ENCODE peak calls at places on chromosomes 2 and 18, in six cellular contexts. B is lower leg skin, S is hepatocyte, C is colonic mucosa, Z is K562, N is IMR-90. D is an unnamed sample.

GRCh38 chr2:7233126-7233525 is 315.9 kb downstream of the RNF144A start:
- DNase-seq in B (no peak), S (no peak), C (no peak), Z (no peak), N (no peak), D (no peak)

GRCh38 chr18:47981320-47981719 is 50.9 kb upstream of the SMAD2 start:
- DNase-seq in B (no peak), S (no peak), C (no peak), Z (no peak), N (no peak), D (no peak)

GRCh38 chr18:61285777-61286176 is 47.5 kb upstream of the CDH20 start:
- DNase-seq in B (no peak), S (no peak), C (no peak), Z (no peak), N (no peak), D (no peak)

GRCh38 chr2:241797441-241798080 is 11.4 kb upstream of the NEU4 start:
- DNase-seq in B (peak), S (no peak), C (peak), Z (no peak), N (no peak), D (no peak)

GRCh38 chr2:10078001-10078400 is 2.2 kb downstream of the CYS1 start:
- DNase-seq in B (no peak), S (no peak), C (no peak), Z (no peak), N (no peak), D (no peak)

GRCh38 chr2:192151848-192152247 is 42.9 kb downstream of the TMEFF2 start:
- DNase-seq in B (no peak), S (no peak), C (no peak), Z (no peak), N (peak), D (peak)

GRCh38 chr2:19362652-19363473 is 4.4 kb upstream of the OSR1 start:
- DNase-seq in B (peak), S (peak), C (peak), Z (peak), N (peak), D (peak)

GRCh38 chr2:50491541-50492114 is 540.3 kb downstream of the NRXN1 start:
- DNase-seq in B (no peak), S (peak), C (no peak), Z (peak), N (peak), D (peak)

GRCh38 chr18:27447930-27448329 is 262.8 kb upstream of the CHST9 start:
- DNase-seq in B (no peak), S (no peak), C (no peak), Z (no peak), N (no peak), D (no peak)

GRCh38 chr18:3492166-3492565 is 42.2 kb downstream of the TGIF1 start:
- DNase-seq in B (no peak), S (no peak), C (no peak), Z (no peak), N (no peak), D (no peak)

GRCh38 chr2:10240911-10241610 is 61.6 kb upstream of the HPCAL1 start:
- DNase-seq in B (no peak), S (no peak), C (no peak), Z (no peak), N (no peak), D (no peak)

GRCh38 chr18:36314098-36314497 is 16.6 kb downstream of the FHOD3 start:
- DNase-seq in B (no peak), S (no peak), C (no peak), Z (no peak), N (peak), D (peak)

GRCh38 chr18:77046409-77046808 is 86.2 kb downstream of the MBP start:
- DNase-seq in B (no peak), S (no peak), C (no peak), Z (no peak), N (no peak), D (no peak)

GRCh38 chr2:53129851-53130250 is 637.8 kb upstream of the CHAC2 start:
- DNase-seq in B (no peak), S (no peak), C (no peak), Z (no peak), N (peak), D (peak)

GRCh38 chr18:59537581-59537980 is 159.6 kb downstream of the CCBE1 start:
- DNase-seq in B (no peak), S (no peak), C (no peak), Z (no peak), N (no peak), D (peak)

GRCh38 chr18:48319796-48320638 is 89.2 kb downstream of the ZBTB7C start:
- DNase-seq in B (no peak), S (peak), C (peak), Z (no peak), N (peak), D (no peak)

GRCh38 chr2:163859951-163860350 is 124.1 kb upstream of the FIGN start:
- DNase-seq in B (no peak), S (no peak), C (no peak), Z (no peak), N (peak), D (no peak)

GRCh38 chr2:232240896-232241295 is 137.7 kb upstream of the ALPP start:
- DNase-seq in B (no peak), S (no peak), C (no peak), Z (no peak), N (no peak), D (no peak)

GRCh38 chr2:234423884-234424283 is 73.0 kb downstream of the ARL4C start:
- DNase-seq in B (no peak), S (no peak), C (no peak), Z (no peak), N (no peak), D (no peak)
- H3K4me3 ChIP-seq in B (no peak), S (no peak), C (no peak), Z (no peak), N (no peak), D (no peak)

DNA sequence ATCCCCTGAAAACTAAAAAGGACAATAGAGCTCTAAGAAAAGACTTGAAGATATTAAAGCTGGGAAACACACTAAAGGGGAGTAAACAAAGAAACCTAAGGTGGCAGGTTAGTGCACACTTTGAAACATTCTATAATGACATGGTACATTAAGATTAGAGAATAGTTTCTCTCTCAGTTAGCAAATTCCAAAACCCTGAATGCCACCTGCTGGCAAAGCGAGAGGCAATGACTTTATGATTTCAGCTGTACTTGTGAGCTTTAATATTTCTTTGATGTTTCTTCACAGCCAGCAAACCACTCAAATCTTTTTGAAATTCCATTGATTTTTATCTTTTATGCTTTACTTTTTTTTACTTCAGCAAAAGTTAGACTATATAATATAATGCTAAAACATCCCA is 86.3 kb downstream of the LRP2 start:
- DNase-seq in B (no peak), S (no peak), C (no peak), Z (peak), N (no peak), D (no peak)
- TF ChIP-seq CTCF in B (no peak), S (peak), C (no peak), Z (peak), N (peak), D (no peak)

DNA sequence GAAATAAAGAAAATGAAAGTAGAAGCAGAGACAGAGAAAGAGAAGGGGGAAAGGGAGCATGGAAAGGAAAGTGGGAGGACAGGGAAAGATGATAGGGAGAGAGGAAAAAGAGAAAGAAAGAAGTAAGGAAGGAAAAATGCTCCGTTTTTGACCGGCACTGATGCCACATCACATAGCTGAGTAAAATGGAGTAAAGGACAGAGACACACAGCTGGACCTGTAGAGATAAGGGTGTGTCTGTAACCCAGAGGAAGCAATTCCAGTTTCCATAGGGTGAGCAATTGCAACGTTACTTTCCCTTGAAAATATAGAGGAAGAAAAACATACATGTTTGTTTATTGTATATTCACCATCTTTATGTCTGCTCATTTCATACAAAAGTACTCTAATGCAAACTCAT is 1866.9 kb upstream of the PIK3C3 start:
- DNase-seq in B (no peak), S (no peak), C (no peak), Z (no peak), N (no peak), D (no peak)
- H3K4me3 ChIP-seq in B (no peak), S (no peak), C (no peak), Z (no peak), N (no peak), D (peak)

GRCh38 chr18:8030201-8030600 is 463.1 kb downstream of the PTPRM start:
- DNase-seq in B (no peak), S (no peak), C (no peak), Z (no peak), N (no peak), D (no peak)
- TF ChIP-seq CTCF in B (no peak), S (no peak), C (no peak), Z (no peak), N (no peak), D (no peak)

DNA sequence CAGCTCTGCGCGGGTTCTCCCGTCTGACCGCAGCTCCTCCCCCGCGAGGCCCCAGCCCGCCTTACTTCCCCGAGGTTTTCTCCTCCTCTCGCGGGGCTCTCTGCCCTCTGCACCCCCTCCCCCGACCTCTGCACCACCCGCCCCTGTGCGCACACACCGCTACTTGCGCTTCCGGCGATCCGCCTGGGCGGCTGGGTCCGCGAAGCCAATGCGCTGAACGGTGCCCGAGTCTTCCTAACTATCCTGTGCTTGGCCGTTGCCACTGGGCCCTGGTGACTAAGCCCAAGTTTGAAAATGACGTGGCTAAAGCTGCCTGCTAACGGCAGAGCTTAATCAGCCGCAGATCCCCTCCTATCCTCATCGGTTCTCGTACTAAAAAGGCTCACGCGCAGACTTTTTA is 6.2 kb downstream of the ONECUT2 start:
- DNase-seq in B (no peak), S (no peak), C (no peak), Z (no peak), N (peak), D (peak)
- H3K4me3 ChIP-seq in B (no peak), S (no peak), C (no peak), Z (no peak), N (no peak), D (peak)

GRCh38 chr18:80154293-80154692 is 45.2 kb downstream of the ADNP2 start:
- DNase-seq in B (no peak), S (no peak), C (no peak), Z (peak), N (peak), D (peak)
- TF ChIP-seq CTCF in B (no peak), S (peak), C (peak), Z (peak), N (peak), D (peak)

DNA sequence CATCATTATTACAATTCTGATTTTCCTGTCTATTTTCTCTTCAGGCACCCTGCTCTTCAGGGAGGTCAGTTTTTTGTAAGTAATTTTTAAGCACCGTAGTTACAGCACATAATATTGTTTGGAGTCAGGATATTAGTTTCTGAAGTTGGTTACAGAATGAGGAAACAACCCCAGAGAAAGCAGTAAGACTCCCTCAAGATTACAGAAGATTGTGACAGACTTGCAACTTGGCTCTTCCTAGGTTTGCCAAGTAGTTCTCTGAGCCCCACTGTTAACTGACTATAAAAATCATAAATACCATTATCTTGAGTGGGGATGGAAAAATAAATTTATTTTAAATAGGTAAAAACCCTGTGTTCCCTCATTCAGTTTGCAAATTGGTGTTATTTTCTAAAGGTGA is 956 bp downstream of the RPE start:
- DNase-seq in B (no peak), S (no peak), C (no peak), Z (no peak), N (no peak), D (no peak)
- H3K4me3 ChIP-seq in B (peak), S (peak), C (peak), Z (peak), N (peak), D (peak)

GRCh38 chr2:24105816-24106215 is 17.3 kb downstream of the PFN4 start:
- DNase-seq in B (no peak), S (no peak), C (no peak), Z (no peak), N (no peak), D (no peak)

GRCh38 chr2:24106786-24107185 is 16.3 kb downstream of the PFN4 start:
- DNase-seq in B (no peak), S (no peak), C (no peak), Z (no peak), N (no peak), D (no peak)

GRCh38 chr2:24104906-24105305 is 18.2 kb downstream of the PFN4 start:
- DNase-seq in B (no peak), S (no peak), C (no peak), Z (no peak), N (no peak), D (no peak)

GRCh38 chr2:24104110-24104650 is 19.0 kb downstream of the PFN4 start:
- DNase-seq in B (no peak), S (no peak), C (no peak), Z (no peak), N (no peak), D (no peak)

GRCh38 chr2:24107336-24107735 is 15.8 kb downstream of the PFN4 start:
- DNase-seq in B (no peak), S (no peak), C (no peak), Z (no peak), N (no peak), D (no peak)
- TF ChIP-seq CTCF in B (no peak), S (no peak), C (no peak), Z (no peak), N (no peak), D (no peak)

GRCh38 chr2:217468042-217468441 is 534.8 kb downstream of the TNS1 start:
- DNase-seq in B (no peak), S (no peak), C (no peak), Z (no peak), N (no peak), D (no peak)
- H3K4me3 ChIP-seq in B (no peak), S (no peak), C (no peak), Z (no peak), N (no peak), D (no peak)

DNA sequence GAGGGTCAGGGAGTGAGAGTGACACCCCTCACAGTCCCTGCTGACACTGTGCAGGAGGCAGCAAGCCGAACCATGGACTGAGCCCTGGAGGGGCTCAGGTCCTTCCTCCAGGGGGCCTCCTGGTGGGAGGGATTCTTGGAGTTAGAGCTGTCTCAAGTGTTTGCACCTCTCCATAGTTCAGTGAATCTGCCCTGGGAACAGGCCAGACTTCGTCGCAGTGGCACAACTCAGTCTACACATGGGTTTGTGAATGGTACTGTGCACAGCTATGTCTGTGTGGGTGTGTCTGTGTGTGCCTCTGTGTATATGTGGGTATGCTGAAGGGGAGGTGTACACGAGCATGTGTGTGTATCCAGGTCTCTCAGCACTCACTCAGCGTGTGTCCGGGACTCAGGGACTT is 36.4 kb downstream of the PAX8 start:
- DNase-seq in B (no peak), S (no peak), C (no peak), Z (no peak), N (no peak), D (no peak)
- TF ChIP-seq CTCF in B (no peak), S (no peak), C (no peak), Z (no peak), N (no peak), D (no peak)